ENCODE peak calls at places on chromosomes 3 and 15, in ten cellular contexts. A is left cardiac atrium; V is upper lobe of right lung; L is activated naive CD8-positive, alpha-beta T cell treated with anti-CD3 and anti-CD28 coated beads, Interleukin-2, amount 50 U/mL, for 24 hours; W is Panc1; N is activated B cell treated with CpG ODN at 0.5 μM for 24 hours; O is right cardiac atrium; R is CD4-positive, alpha-beta T cell; Y is left lung; G is RWPE2. H is an unnamed sample.

GRCh38 chr3:23402728-23403505 is 199.8 kb downstream of the UBE2E2 start:
- ATAC-seq in A (no peak), V (peak), L (peak), W (no peak), N (peak), O (no peak), R (no peak), Y (no peak), G (no peak), H (no peak)

GRCh38 chr15:48571510-48571909 is 74.0 kb downstream of the FBN1 start:
- ATAC-seq in A (no peak), V (no peak), L (no peak), W (no peak), N (no peak), O (no peak), R (no peak), Y (no peak), G (no peak), H (no peak)

GRCh38 chr15:98824595-98824994 is 176.3 kb downstream of the IGF1R start:
- ATAC-seq in A (no peak), V (no peak), L (no peak), W (no peak), N (no peak), O (no peak), R (no peak), Y (no peak), G (no peak), H (no peak)

GRCh38 chr3:29452923-29453277 is 172.0 kb downstream of the RBMS3 start:
- ATAC-seq in A (peak), V (no peak), L (no peak), W (no peak), N (no peak), O (no peak), R (no peak), Y (no peak), G (no peak), H (no peak)

GRCh38 chr15:71708741-71709140 is 101.6 kb upstream of the NR2E3 start:
- ATAC-seq in A (peak), V (peak), L (no peak), W (no peak), N (no peak), O (peak), R (no peak), Y (peak), G (no peak), H (no peak)

GRCh38 chr15:95174281-95174680 is 942.9 kb downstream of the MCTP2 start:
- ATAC-seq in A (peak), V (no peak), L (no peak), W (no peak), N (no peak), O (no peak), R (no peak), Y (no peak), G (no peak), H (peak)

GRCh38 chr15:55917881-55918296 is 75.5 kb downstream of the NEDD4 start:
- ATAC-seq in A (no peak), V (peak), L (no peak), W (peak), N (no peak), O (peak), R (no peak), Y (peak), G (peak), H (no peak)

GRCh38 chr3:180743813-180744212 is 64.5 kb upstream of the CCDC39 start:
- ATAC-seq in A (no peak), V (no peak), L (peak), W (no peak), N (no peak), O (no peak), R (no peak), Y (no peak), G (no peak), H (no peak)

GRCh38 chr3:67569324-67569723 is 85.1 kb downstream of the SUCLG2 start:
- ATAC-seq in A (no peak), V (no peak), L (no peak), W (no peak), N (no peak), O (no peak), R (no peak), Y (no peak), G (no peak), H (no peak)

GRCh38 chr15:69810441-69811071 is 287.2 kb downstream of the TLE3 start:
- ATAC-seq in A (peak), V (no peak), L (no peak), W (no peak), N (no peak), O (peak), R (no peak), Y (no peak), G (no peak), H (peak)

GRCh38 chr3:94171954-94172353 is 109.1 kb downstream of the NSUN3 start:
- ATAC-seq in A (no peak), V (no peak), L (no peak), W (no peak), N (no peak), O (no peak), R (no peak), Y (no peak), G (no peak), H (no peak)

GRCh38 chr3:39637807-39638206 is 170.3 kb downstream of the MOBP start:
- ATAC-seq in A (no peak), V (no peak), L (no peak), W (no peak), N (no peak), O (no peak), R (no peak), Y (no peak), G (peak), H (no peak)

GRCh38 chr3:35448121-35448520 is 191.2 kb upstream of the ARPP21 start:
- ATAC-seq in A (no peak), V (no peak), L (no peak), W (no peak), N (no peak), O (no peak), R (no peak), Y (no peak), G (no peak), H (no peak)

GRCh38 chr3:23740517-23741402 is 65.0 kb upstream of the UBE2E1 start:
- ATAC-seq in A (no peak), V (peak), L (peak), W (peak), N (peak), O (peak), R (no peak), Y (peak), G (peak), H (peak)

GRCh38 chr3:186945255-186945823 is 15.0 kb downstream of the ST6GAL1 start:
- ATAC-seq in A (no peak), V (peak), L (no peak), W (no peak), N (no peak), O (no peak), R (no peak), Y (peak), G (no peak), H (no peak)